ENCODE peak calls at places on chromosomes 2 and 18, in eight cellular contexts. R is DMS79 treated with DMSO at 0.1 percent for 48 hours; V is stimulated activated CD4-positive, alpha-beta T cell treated with anti-CD3 and anti-CD28 coated beads, Interleukin-1b, Interleukin-23, amount 100 ng/mL, for 1 hour; M is cardiac fibroblast; E is thyroid gland; T is right atrium auricular region; O is CD8-positive, alpha-beta T cell; J is stromal cell of bone marrow. L is an unnamed sample.

GRCh38 chr18:62044490-62045000 is 142.3 kb downstream of the PIGN start:
- DNase-seq in E (no peak), O (no peak), T (no peak), R (no peak), J (no peak), V (no peak), M (no peak), L (no peak)

GRCh38 chr2:71635798-71636197 is 182.4 kb downstream of the DYSF start:
- DNase-seq in V (no peak), E (no peak), J (no peak), O (no peak), R (no peak), M (no peak), T (no peak), L (no peak)

GRCh38 chr2:56026828-56027227 is 103.2 kb upstream of the EFEMP1 start:
- DNase-seq in V (no peak), T (no peak), R (no peak), M (no peak), E (no peak), O (no peak), J (no peak), L (no peak)

GRCh38 chr2:207967121-207967520 is 58.2 kb downstream of the PLEKHM3 start:
- DNase-seq in R (no peak), J (no peak), O (no peak), T (no peak), E (no peak), M (no peak), V (no peak), L (no peak)

GRCh38 chr2:177771191-177771590 is 301.4 kb downstream of the PDE11A start:
- DNase-seq in J (no peak), O (no peak), T (no peak), E (no peak), M (peak; percentile 2), R (no peak), V (no peak), L (no peak)

GRCh38 chr18:9735238-9735637 is 27.1 kb downstream of the RAB31 start:
- DNase-seq in V (no peak), J (no peak), T (peak; percentile 48), M (no peak), O (no peak), E (no peak), R (no peak), L (no peak)

GRCh38 chr2:156189584-156189983 is 142.9 kb downstream of the NR4A2 start:
- DNase-seq in J (no peak), R (no peak), V (no peak), M (no peak), O (no peak), T (no peak), E (no peak), L (no peak)

GRCh38 chr18:1995041-1995612 is 576.2 kb downstream of the METTL4 start:
- DNase-seq in E (no peak), O (no peak), M (no peak), V (no peak), T (no peak), R (no peak), J (no peak), L (no peak)

GRCh38 chr2:16869711-16870110 is 204.1 kb upstream of the CYRIA start:
- DNase-seq in O (no peak), E (no peak), R (no peak), M (no peak), V (no peak), T (no peak), J (no peak), L (no peak)

GRCh38 chr18:35835838-35836237 is 136.6 kb upstream of the RMP24 start:
- DNase-seq in M (no peak), T (no peak), J (no peak), R (no peak), O (no peak), V (no peak), E (no peak), L (no peak)

GRCh38 chr18:2826581-2826980 is 20.2 kb upstream of the EMILIN2 start:
- DNase-seq in M (peak; percentile 47), R (no peak), V (no peak), T (peak; percentile 62), E (no peak), O (no peak), J (peak; percentile 65), L (no peak)

GRCh38 chr2:14123436-14124103 is 508.9 kb upstream of the LRATD1 start:
- DNase-seq in O (no peak), E (no peak), T (no peak), J (no peak), R (no peak), M (no peak), V (no peak), L (no peak)

GRCh38 chr2:112708968-112709367 is 11.9 kb upstream of the NT5DC4 start:
- DNase-seq in O (no peak), V (no peak), M (no peak), J (no peak), R (no peak), T (no peak), E (no peak), L (no peak)

L was measured in activated T-helper 1 cell treated with anti-CD3 and anti-CD28 coated beads, Interleukin-2, amount 50 U/mL, for 16 hours.